ENCODE peak calls at places on chromosomes 16 and 17, in five cellular contexts. B, A, N, V and T are unnamed samples. For H3K4me1 and H3K9me2, the result is how much of the 10 kb centered on the place peaks cover.

GRCh38 chr16:75317101-75317522 is 65.7 kb upstream of the BCAR1 start:
- DNase-seq in N (no peak), V (no peak), A (no peak), B (no peak), T (no peak)

GRCh38 chr16:27403601-27403992 is 1.6 kb downstream of the IL21R start:
- DNase-seq in A (no peak), B (no peak), N (no peak), V (no peak), T (no peak)

GRCh38 chr16:89658221-89658879 is 714 bp downstream of the SPATA33 start:
- DNase-seq in N (no peak), B (peak), V (no peak), A (peak), T (no peak)

GRCh38 chr16:67860589-67861398 is 12.1 kb upstream of the EDC4 start:
- DNase-seq in N (no peak), B (peak), V (no peak), A (no peak), T (no peak)

GRCh38 chr16:88716601-88717001 is 10.3 kb downstream of the CTU2 start:
- DNase-seq in A (no peak), V (no peak), N (no peak), B (no peak), T (no peak)

GRCh38 chr16:27245276-27246231 is 23.0 kb downstream of the NSMCE1 start:
- DNase-seq in N (no peak), B (peak), V (no peak), A (no peak), T (no peak)

GRCh38 chr16:74275031-74275636 is 21.5 kb upstream of the PSMD7 start:
- DNase-seq in B (peak), V (peak), A (peak), N (peak), T (peak)

GRCh38 chr16:5465714-5466113 is 368.1 kb upstream of the EEF2KMT start:
- DNase-seq in B (no peak), V (no peak), A (no peak), N (no peak), T (no peak)

GRCh38 chr17:79574108-79574507 is 36.7 kb downstream of the RBFOX3 start:
- DNase-seq in A (no peak), V (no peak), B (peak), N (no peak), T (no peak)

GRCh38 chr16:9481749-9482148 is 390.3 kb downstream of the HAPSTR1 start:
- DNase-seq in N (no peak), A (no peak), B (no peak), V (no peak), T (no peak)

GRCh38 chr16:22653876-22654275 is 143.2 kb downstream of the NPIPB5 start:
- DNase-seq in B (no peak), A (no peak), N (no peak), V (no peak), T (no peak)

GRCh38 chr17:48814504-48814903 is 2.5 kb downstream of the TTLL6 start:
- DNase-seq in V (peak), N (peak), B (peak), A (peak), T (peak)

GRCh38 chr16:67969286-67970039 is 1.0 kb upstream of the SLC12A4 start:
- DNase-seq in N (no peak), A (peak), V (peak), B (no peak), T (no peak)

GRCh38 chr17:65495255-65496060 is 66.0 kb downstream of the AXIN2 start:
- DNase-seq in A (peak), V (peak), B (no peak), N (peak), T (peak)

GRCh38 chr16:14321542-14321941 is 250.4 kb downstream of the MRTFB start:
- DNase-seq in A (no peak), V (peak), B (no peak), N (no peak), T (no peak)

GRCh38 chr17:9890124-9890523 is 14.9 kb downstream of the RCVRN start:
- DNase-seq in V (peak), B (peak), A (peak), N (peak), T (no peak)

GRCh38 chr17:56514899-56515298 is 78.6 kb upstream of the NOG start:
- DNase-seq in A (no peak), N (no peak), B (no peak), V (no peak), T (no peak)

GRCh38 chr16:4392382-4393242 is 21.0 kb downstream of the VASN start:
- DNase-seq in B (no peak), N (no peak), A (peak), V (peak), T (peak)

GRCh38 chr17:36686123-36686669 is 84.8 kb downstream of the MRM1 start:
- DNase-seq in A (no peak), B (peak), V (no peak), N (no peak), T (peak)

GRCh38 chr16:57022445-57022844 is 33.1 kb downstream of the NLRC5 start:
- DNase-seq in B (no peak), V (no peak), A (no peak), N (no peak), T (no peak)

GRCh38 chr16:84526794-84527485 is 22.5 kb upstream of the MEAK7 start:
- DNase-seq in N (no peak), B (no peak), A (peak), V (no peak), T (no peak)

GRCh38 chr17:30476726-30477082 is 504 bp upstream of the GOSR1 start:
- DNase-seq in N (no peak), B (no peak), V (peak), A (peak), T (no peak)

GRCh38 chr17:45783593-45784292 is 377 bp upstream of the CRHR1 start:
- DNase-seq in A (peak), B (no peak), N (no peak), V (peak), T (no peak)

GRCh38 chr17:63546308-63547082 is 3.8 kb upstream of the DCAF7 start:
- DNase-seq in B (no peak), V (no peak), N (no peak), A (peak), T (no peak)

GRCh38 chr17:67105213-67105612 is 60.9 kb downstream of the CACNG1 start:
- DNase-seq in A (no peak), B (no peak), V (no peak), N (no peak), T (no peak)

GRCh38 chr17:76957600-76958464 is 89.6 kb downstream of the MGAT5B start:
- DNase-seq in B (no peak), N (no peak), V (peak), A (no peak), T (no peak)

GRCh38 chr16:1093284-1094123 is 2.5 kb downstream of the C1QTNF8 start:
- DNase-seq in V (peak), N (peak), A (no peak), B (no peak), T (no peak)

GRCh38 chr16:53768593-53768992 is 64.6 kb downstream of the FTO start:
- DNase-seq in N (peak), A (peak), B (peak), V (no peak), T (peak)

GRCh38 chr17:2179615-2180295 is 123.8 kb downstream of the SMG6 start:
- DNase-seq in A (peak), B (no peak), N (no peak), V (no peak), T (no peak)

GRCh38 chr17:2181206-2181983 is 122.2 kb downstream of the SMG6 start:
- DNase-seq in B (no peak), V (peak), A (peak), N (no peak), T (no peak)

GRCh38 chr17:2178798-2179505 is 124.0 kb downstream of the HIC1 start:
- DNase-seq in N (no peak), A (no peak), B (no peak), V (no peak), T (no peak)

GRCh38 chr17:2183346-2183745 is 120.2 kb downstream of the SMG6 start:
- DNase-seq in N (no peak), A (no peak), V (no peak), B (peak), T (no peak)

DNA sequence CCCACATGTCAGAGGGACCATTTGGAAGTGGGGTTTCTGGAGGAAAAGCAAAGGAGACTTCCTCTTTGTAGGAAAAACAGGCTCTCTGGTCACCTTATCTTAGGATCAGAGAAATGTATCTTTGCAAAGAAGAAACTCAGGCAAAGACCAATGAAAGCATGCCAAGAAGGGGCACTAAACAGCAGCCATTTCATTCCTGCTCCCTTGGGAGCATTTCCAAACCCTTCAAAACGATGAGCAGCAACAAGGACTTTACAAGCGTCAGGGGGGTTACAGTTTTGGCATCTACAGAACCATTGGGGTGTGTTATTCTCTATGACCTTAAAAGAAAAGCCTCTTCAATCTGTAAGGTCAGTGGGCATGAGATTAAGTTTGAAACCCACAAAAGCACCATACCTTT is 122.8 kb downstream of the SMG6 start:
- DNase-seq in V (no peak), A (no peak), B (no peak), N (no peak), T (no peak)
- H3K4me1 ChIP-seq in V (under half), A (half or more), B (under half), N (under half), T (under half)

GRCh38 chr17:20084621-20085282 is 75.6 kb downstream of the SPECC1 start:
- DNase-seq in N (no peak), A (no peak), V (no peak), B (no peak), T (no peak)
- H3K9me2 ChIP-seq in N (under half), A (under half), V (under half), B (under half), T (under half)

DNA sequence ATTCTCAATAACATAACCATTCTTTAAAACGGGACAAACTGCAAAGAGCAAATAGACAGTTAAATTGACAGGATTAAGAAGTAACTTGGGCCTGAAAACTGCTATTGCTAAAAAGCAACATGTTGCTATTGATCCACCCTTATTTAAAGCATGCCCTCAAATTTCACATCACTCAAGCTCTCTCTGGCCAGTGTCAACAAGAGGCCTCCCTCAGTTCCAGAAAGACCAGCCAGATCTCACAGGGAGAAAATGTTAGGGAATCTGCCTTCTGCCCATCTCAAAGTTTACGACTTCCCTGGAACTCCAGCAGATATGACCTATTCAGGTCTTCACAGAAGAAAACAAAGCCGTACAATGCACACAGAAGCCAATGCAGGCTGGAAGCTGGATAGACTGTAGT is 9.0 kb downstream of the CFAP20 start:
- DNase-seq in B (no peak), N (no peak), A (no peak), V (no peak), T (no peak)
- H3K4me1 ChIP-seq in B (under half), N (under half), A (under half), V (under half), T (under half)

DNA sequence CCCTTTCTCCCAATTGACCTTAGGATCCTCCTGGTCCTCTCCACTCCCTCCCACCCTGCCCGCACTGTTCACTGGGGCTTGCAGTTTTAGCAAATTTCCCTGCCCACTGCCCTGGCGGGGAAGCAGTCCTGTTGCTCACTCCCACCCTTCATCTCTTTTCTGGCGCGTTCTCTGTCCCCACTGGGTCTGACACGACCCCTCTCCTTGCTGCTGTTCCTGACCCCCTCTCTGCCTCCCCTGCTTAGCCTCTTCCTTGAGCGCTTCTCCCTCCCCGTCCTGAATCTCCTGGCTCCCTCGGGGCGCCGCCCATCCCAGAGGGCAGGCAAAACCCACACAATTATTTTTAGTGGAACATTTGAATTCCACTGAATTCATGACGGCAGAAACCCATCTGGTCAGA is 1796.4 kb downstream of the TP53TG3F start:
- DNase-seq in A (no peak), N (no peak), V (no peak), B (no peak), T (no peak)
- H3K9me2 ChIP-seq in A (under half), N (under half), V (under half), B (under half), T (under half)

GRCh38 chr16:48197294-48197693 is 41.5 kb upstream of the ABCC12 start:
- DNase-seq in V (no peak), N (no peak), B (no peak), A (no peak), T (no peak)
- H3K4me1 ChIP-seq in V (under half), N (under half), B (under half), A (under half), T (under half)

DNA sequence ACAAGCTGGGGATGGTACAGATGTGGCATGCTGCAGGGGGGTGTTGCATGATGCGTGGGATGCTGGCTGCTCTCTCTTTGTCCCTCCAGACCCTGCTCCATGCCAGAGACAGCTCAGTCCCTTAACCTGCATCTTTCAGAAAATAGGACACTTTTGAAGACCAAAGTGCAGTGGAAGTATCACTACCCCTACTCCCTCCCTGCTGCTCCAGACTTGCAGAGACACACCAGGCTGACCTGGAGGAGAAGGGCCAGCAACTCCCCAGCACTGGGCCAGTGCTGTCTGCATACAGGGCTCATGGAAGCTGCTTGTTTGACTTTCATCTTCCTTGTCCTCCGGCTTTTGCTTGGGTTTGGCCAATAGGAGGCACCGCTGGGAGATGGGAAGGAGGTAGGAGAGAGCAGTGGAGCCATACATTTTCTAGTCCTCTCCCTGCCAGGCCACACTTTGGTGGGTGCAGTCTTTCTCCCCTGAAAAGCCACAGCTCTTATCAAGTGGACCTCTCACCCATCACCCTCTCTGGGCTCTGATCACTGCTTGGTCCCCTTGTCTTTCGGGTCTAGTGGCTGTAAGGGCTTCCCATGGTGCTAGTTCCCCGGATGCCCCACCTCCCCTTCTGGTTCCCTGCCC is 46.1 kb upstream of the NKD1 start:
- DNase-seq in B (no peak), V (no peak), N (no peak), A (no peak), T (no peak)
- H3K9me2 ChIP-seq in B (under half), V (under half), N (under half), A (under half), T (under half)

DNA sequence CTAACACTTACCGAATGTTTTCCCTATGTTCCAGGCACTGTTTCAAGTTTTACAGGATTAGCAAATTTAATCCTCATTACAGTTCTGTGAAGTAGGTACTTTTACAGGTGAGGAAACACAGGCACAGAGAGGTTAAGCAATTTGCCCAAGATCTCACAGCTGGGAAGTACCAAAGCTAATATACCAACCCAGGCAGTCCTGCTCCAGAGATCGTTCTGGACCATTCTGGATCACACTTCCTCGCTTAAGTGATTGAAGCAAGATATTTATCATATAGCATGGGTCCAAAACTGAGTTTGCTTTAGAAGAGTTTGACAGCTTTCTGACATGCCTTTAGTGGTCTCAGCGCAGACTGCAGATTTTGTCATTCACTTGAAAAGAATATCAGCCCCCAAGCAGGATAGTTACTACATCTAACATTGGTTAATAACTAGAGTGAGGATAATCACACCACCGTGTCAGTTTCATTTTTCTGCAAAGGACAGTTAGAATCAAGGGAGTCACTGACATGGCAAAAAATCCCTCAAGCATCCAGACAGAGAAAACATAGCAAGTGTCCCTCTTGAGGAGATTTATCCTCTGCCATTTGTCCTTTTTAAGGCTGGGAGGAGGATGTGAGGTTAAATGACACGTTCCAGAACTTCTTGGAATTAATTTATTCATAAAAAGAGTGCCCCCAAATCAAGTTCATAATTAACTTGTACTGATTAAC is 5.1 kb downstream of the HS3ST3B1 start:
- DNase-seq in V (no peak), A (no peak), B (no peak), N (no peak), T (no peak)
- H3K4me1 ChIP-seq in V (half or more), A (under half), B (under half), N (under half), T (under half)